ENCODE peak calls at places on chromosomes 4 and X, in six cellular contexts. One of them, this sample, is unnamed.

GRCh38 chr4:52266537-52267137 is 215.5 kb downstream of the SPATA18 start:
- DNase-seq in MCF 10A: peak
- DNase-seq in Calu3: no peak
- DNase-seq in neural crest cell: no peak
- DNase-seq in lung: no peak
- DNase-seq in GM10248: no peak
- DNase-seq in this sample: no peak

GRCh38 chr4:142098900-142099299 is 462.5 kb downstream of the IL15 start:
- DNase-seq in MCF 10A: no peak
- DNase-seq in GM10248: no peak
- DNase-seq in Calu3: no peak
- DNase-seq in lung: no peak
- DNase-seq in neural crest cell: no peak
- DNase-seq in this sample: no peak

GRCh38 chrX:30023451-30023850 is 191.9 kb upstream of the MAGEB2 start:
- DNase-seq in neural crest cell: no peak
- DNase-seq in GM10248: no peak
- DNase-seq in Calu3: no peak
- DNase-seq in lung: no peak
- DNase-seq in MCF 10A: no peak
- DNase-seq in this sample: no peak

GRCh38 chrX:103101280-103102042 is 8.5 kb upstream of the NXF3 start:
- DNase-seq in Calu3: peak
- DNase-seq in neural crest cell: no peak
- DNase-seq in MCF 10A: no peak
- DNase-seq in GM10248: no peak
- DNase-seq in lung: no peak
- DNase-seq in this sample: peak

GRCh38 chrX:103453655-103454054 is 65.6 kb downstream of the RAB40A start:
- DNase-seq in lung: no peak
- DNase-seq in neural crest cell: no peak
- DNase-seq in Calu3: no peak
- DNase-seq in MCF 10A: peak
- DNase-seq in GM10248: no peak
- DNase-seq in this sample: no peak

GRCh38 chr4:154234576-154234975 is 257.0 kb downstream of the DCHS2 start:
- DNase-seq in lung: no peak
- DNase-seq in GM10248: no peak
- DNase-seq in neural crest cell: no peak
- DNase-seq in Calu3: no peak
- DNase-seq in MCF 10A: no peak
- DNase-seq in this sample: no peak

GRCh38 chr4:3026531-3026930 is 47.8 kb downstream of the HTT-AS start:
- DNase-seq in MCF 10A: no peak
- DNase-seq in Calu3: no peak
- DNase-seq in GM10248: no peak
- DNase-seq in neural crest cell: no peak
- DNase-seq in lung: no peak
- DNase-seq in this sample: no peak

GRCh38 chr4:164977243-164978164 is at the start of gene TRIM61:
- DNase-seq in MCF 10A: no peak
- DNase-seq in GM10248: peak
- DNase-seq in Calu3: no peak
- DNase-seq in lung: peak
- DNase-seq in neural crest cell: no peak
- DNase-seq in this sample: no peak

GRCh38 chr4:153987291-153987690 is 198.4 kb upstream of the SFRP2 start:
- DNase-seq in GM10248: no peak
- DNase-seq in neural crest cell: no peak
- DNase-seq in lung: no peak
- DNase-seq in Calu3: no peak
- DNase-seq in MCF 10A: peak
- DNase-seq in this sample: no peak

GRCh38 chr4:55736605-55737183 is 82.9 kb upstream of the EXOC1L start:
- DNase-seq in Calu3: no peak
- DNase-seq in GM10248: peak
- DNase-seq in lung: no peak
- DNase-seq in neural crest cell: no peak
- DNase-seq in MCF 10A: peak
- DNase-seq in this sample: no peak

GRCh38 chr4:3869661-3870566 is 103.7 kb downstream of the ADRA2C start:
- DNase-seq in GM10248: no peak
- DNase-seq in lung: no peak
- DNase-seq in Calu3: no peak
- DNase-seq in neural crest cell: no peak
- DNase-seq in MCF 10A: no peak
- DNase-seq in this sample: no peak

GRCh38 chrX:112368371-112368770 is 285.8 kb upstream of the TRPC5 start:
- DNase-seq in lung: no peak
- DNase-seq in GM10248: no peak
- DNase-seq in Calu3: no peak
- DNase-seq in neural crest cell: no peak
- DNase-seq in MCF 10A: peak
- DNase-seq in this sample: no peak
- TF ChIP-seq CTCF in lung: no peak
- TF ChIP-seq CTCF in GM10248: no peak
- TF ChIP-seq CTCF in Calu3: no peak
- TF ChIP-seq CTCF in neural crest cell: peak
- TF ChIP-seq CTCF in MCF 10A: peak
- TF ChIP-seq CTCF in this sample: no peak

GRCh38 chr4:81922271-81922775 is 450.6 kb upstream of the RASGEF1B start:
- DNase-seq in GM10248: no peak
- DNase-seq in Calu3: no peak
- DNase-seq in MCF 10A: no peak
- DNase-seq in neural crest cell: no peak
- DNase-seq in lung: no peak
- DNase-seq in this sample: no peak

GRCh38 chr4:81915430-81915829 is 443.7 kb upstream of the RASGEF1B start:
- DNase-seq in MCF 10A: no peak
- DNase-seq in lung: no peak
- DNase-seq in Calu3: no peak
- DNase-seq in neural crest cell: no peak
- DNase-seq in GM10248: no peak
- DNase-seq in this sample: no peak

GRCh38 chr4:81921757-81922159 is 450.1 kb upstream of the RASGEF1B start:
- DNase-seq in neural crest cell: no peak
- DNase-seq in Calu3: no peak
- DNase-seq in lung: no peak
- DNase-seq in GM10248: no peak
- DNase-seq in MCF 10A: no peak
- DNase-seq in this sample: no peak

GRCh38 chr4:81919810-81920209 is 448.1 kb upstream of the RASGEF1B start:
- DNase-seq in Calu3: peak
- DNase-seq in neural crest cell: no peak
- DNase-seq in GM10248: no peak
- DNase-seq in lung: no peak
- DNase-seq in MCF 10A: no peak
- DNase-seq in this sample: no peak

DNA sequence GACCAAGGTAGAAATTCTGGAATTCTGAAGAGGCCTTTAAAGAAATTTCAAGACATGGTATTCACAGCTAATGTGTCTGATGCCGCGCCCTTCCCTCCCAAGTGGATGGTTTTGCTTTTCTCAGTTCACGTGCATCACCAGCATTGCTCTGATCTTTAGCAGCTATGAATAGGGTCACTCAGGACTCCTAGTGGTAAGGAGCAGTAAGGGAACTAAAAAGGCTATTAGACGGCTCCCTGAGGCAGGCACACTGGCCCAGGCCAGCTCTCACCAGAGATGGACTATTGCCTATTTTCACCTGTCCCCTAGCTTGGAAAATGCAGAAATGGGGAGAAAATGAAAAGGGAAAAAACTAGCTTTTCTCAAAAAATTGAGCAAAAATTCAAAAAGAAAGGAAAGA is 447.5 kb upstream of the RASGEF1B start:
- DNase-seq in MCF 10A: peak
- DNase-seq in lung: no peak
- DNase-seq in Calu3: peak
- DNase-seq in neural crest cell: no peak
- DNase-seq in GM10248: peak
- DNase-seq in this sample: no peak
- TF ChIP-seq CTCF in MCF 10A: peak
- TF ChIP-seq CTCF in lung: no peak
- TF ChIP-seq CTCF in Calu3: peak
- TF ChIP-seq CTCF in neural crest cell: peak
- TF ChIP-seq CTCF in GM10248: peak
- TF ChIP-seq CTCF in this sample: no peak

DNA sequence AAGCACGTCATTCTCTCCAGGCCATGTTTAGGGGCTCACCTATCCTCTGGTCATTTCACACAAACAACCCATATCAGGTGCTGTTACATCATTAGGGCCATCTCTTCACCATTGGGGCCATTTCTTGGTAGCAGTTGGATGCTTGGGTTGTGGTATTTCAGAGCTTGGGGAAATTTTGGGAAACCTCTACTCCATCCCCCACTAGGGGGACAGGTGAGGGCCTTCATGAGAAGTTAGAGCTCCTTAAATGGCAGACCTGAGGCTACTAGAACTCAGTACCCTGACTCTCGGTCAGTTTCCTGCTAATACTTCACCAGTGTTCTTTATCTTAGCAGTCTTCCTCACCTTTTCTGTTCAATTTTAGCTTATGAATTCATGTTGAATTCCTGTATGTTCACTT is 50.2 kb downstream of the ZNF827 start:
- DNase-seq in neural crest cell: no peak
- DNase-seq in lung: no peak
- DNase-seq in Calu3: no peak
- DNase-seq in GM10248: no peak
- DNase-seq in MCF 10A: no peak
- DNase-seq in this sample: no peak
- TF ChIP-seq CTCF in neural crest cell: peak
- TF ChIP-seq CTCF in lung: no peak
- TF ChIP-seq CTCF in Calu3: no peak
- TF ChIP-seq CTCF in GM10248: no peak
- TF ChIP-seq CTCF in MCF 10A: no peak
- TF ChIP-seq CTCF in this sample: no peak

GRCh38 chr4:105895609-105896460 is 564 bp downstream of the NPNT start:
- DNase-seq in MCF 10A: no peak
- DNase-seq in Calu3: peak
- DNase-seq in lung: peak
- DNase-seq in neural crest cell: peak
- DNase-seq in GM10248: peak
- DNase-seq in this sample: no peak
- TF ChIP-seq CTCF in MCF 10A: no peak
- TF ChIP-seq CTCF in Calu3: no peak
- TF ChIP-seq CTCF in lung: no peak
- TF ChIP-seq CTCF in neural crest cell: no peak
- TF ChIP-seq CTCF in GM10248: no peak
- TF ChIP-seq CTCF in this sample: no peak

GRCh38 chrX:78710146-78710545 is 37.4 kb upstream of the LPAR4 start:
- DNase-seq in Calu3: no peak
- DNase-seq in neural crest cell: no peak
- DNase-seq in GM10248: no peak
- DNase-seq in MCF 10A: no peak
- DNase-seq in lung: no peak
- DNase-seq in this sample: no peak

GRCh38 chrX:78708830-78709229 is 38.7 kb upstream of the LPAR4 start:
- DNase-seq in Calu3: no peak
- DNase-seq in neural crest cell: no peak
- DNase-seq in GM10248: no peak
- DNase-seq in MCF 10A: no peak
- DNase-seq in lung: no peak
- DNase-seq in this sample: no peak

GRCh38 chrX:78712381-78712780 is 35.1 kb upstream of the LPAR4 start:
- DNase-seq in MCF 10A: no peak
- DNase-seq in GM10248: no peak
- DNase-seq in Calu3: no peak
- DNase-seq in neural crest cell: no peak
- DNase-seq in lung: no peak
- DNase-seq in this sample: no peak

GRCh38 chrX:78708171-78708570 is 39.3 kb upstream of the LPAR4 start:
- DNase-seq in GM10248: peak
- DNase-seq in lung: no peak
- DNase-seq in neural crest cell: no peak
- DNase-seq in Calu3: peak
- DNase-seq in MCF 10A: peak
- DNase-seq in this sample: no peak
- TF ChIP-seq CTCF in GM10248: no peak
- TF ChIP-seq CTCF in lung: no peak
- TF ChIP-seq CTCF in neural crest cell: peak
- TF ChIP-seq CTCF in Calu3: no peak
- TF ChIP-seq CTCF in MCF 10A: peak
- TF ChIP-seq CTCF in this sample: no peak